ENCODE peak calls at places on chromosomes 2 and 18, in four cellular contexts. Q is aorta, M is transverse colon, Y is NB4. Z is an unnamed sample.

GRCh38 chr18:2971741-2972552 is 41.0 kb downstream of the LPIN2 start:
- DNase-seq in Q (peak; percentile 82), M (peak; percentile 59), Y (peak; percentile 77), Z (no peak)

GRCh38 chr18:55513199-55513598 is 74.8 kb downstream of the TCF4 start:
- DNase-seq in Q (no peak), M (no peak), Y (no peak), Z (no peak)

GRCh38 chr18:72181241-72181764 is 362.8 kb downstream of the CBLN2 start:
- DNase-seq in Q (no peak), M (no peak), Y (no peak), Z (no peak)

GRCh38 chr18:46302866-46303485 is 198.8 kb downstream of the HAUS1 start:
- DNase-seq in Q (no peak), M (no peak), Y (no peak), Z (no peak)

GRCh38 chr2:28429636-28430376 is 37.1 kb downstream of the FOSL2 start:
- DNase-seq in Q (peak; percentile 20), M (no peak), Y (no peak), Z (no peak)

GRCh38 chr18:13273800-13274199 is 55.2 kb downstream of the LDLRAD4 start:
- DNase-seq in Q (no peak), M (no peak), Y (no peak), Z (no peak)

GRCh38 chr2:192469612-192470011 is 274.9 kb upstream of the TMEFF2 start:
- DNase-seq in Q (no peak), M (no peak), Y (no peak), Z (no peak)

GRCh38 chr2:127060264-127060945 is 46.5 kb downstream of the BIN1 start:
- DNase-seq in Q (no peak), M (no peak), Y (no peak), Z (no peak)

GRCh38 chr2:58972737-58973136 is 731.6 kb upstream of the FANCL start:
- DNase-seq in Q (no peak), M (no peak), Y (no peak), Z (no peak)

GRCh38 chr2:136363470-136363869 is 245.5 kb upstream of the CXCR4 start:
- DNase-seq in Q (no peak), M (no peak), Y (no peak), Z (no peak)

GRCh38 chr2:239109916-239110545 is 262.1 kb downstream of the TWIST2 start:
- DNase-seq in Q (no peak), M (no peak), Y (no peak), Z (no peak)

GRCh38 chr2:30366199-30366691 is 80.8 kb upstream of the LCLAT1 start:
- DNase-seq in Q (no peak), M (no peak), Y (no peak), Z (no peak)

GRCh38 chr2:225196579-225196978 is 154.3 kb upstream of the DOCK10 start:
- DNase-seq in Q (no peak), M (no peak), Y (no peak), Z (no peak)

GRCh38 chr18:58793361-58793760 is 71.3 kb upstream of the ZNF532 start:
- DNase-seq in Q (no peak), M (no peak), Y (no peak), Z (peak; percentile 99)

GRCh38 chr2:85668009-85668856 is at the start of gene SFTPB:
- DNase-seq in Q (peak; percentile 37), M (no peak), Y (peak; percentile 52), Z (no peak)

GRCh38 chr2:104412384-104412783 is 441.5 kb upstream of the POU3F3 start:
- DNase-seq in Q (no peak), M (peak; percentile 33), Y (peak; percentile 49), Z (no peak)

GRCh38 chr2:37934591-37935513 is 9.8 kb downstream of the RMDN2 start:
- DNase-seq in Q (no peak), M (no peak), Y (no peak), Z (no peak)

GRCh38 chr2:181678033-181678586 is 2.2 kb downstream of the NEUROD1 start:
- DNase-seq in Q (peak; percentile 77), M (peak; percentile 24), Y (peak; percentile 41), Z (no peak)

GRCh38 chr2:30975156-30975555 is 163.1 kb downstream of the GALNT14 start:
- DNase-seq in Q (no peak), M (no peak), Y (no peak), Z (no peak)

GRCh38 chr18:27030403-27030802 is 154.7 kb downstream of the CHST9 start:
- DNase-seq in Q (no peak), M (no peak), Y (no peak), Z (no peak)

GRCh38 chr2:234955971-234956509 is 4.2 kb downstream of the SH3BP4 start:
- DNase-seq in Q (no peak), M (no peak), Y (no peak), Z (no peak)
- H3K4me3 ChIP-seq in Q (no peak overlapping the region), M (no peak overlapping the region), Y (no peak overlapping the region), Z (no peak overlapping the region)

DNA sequence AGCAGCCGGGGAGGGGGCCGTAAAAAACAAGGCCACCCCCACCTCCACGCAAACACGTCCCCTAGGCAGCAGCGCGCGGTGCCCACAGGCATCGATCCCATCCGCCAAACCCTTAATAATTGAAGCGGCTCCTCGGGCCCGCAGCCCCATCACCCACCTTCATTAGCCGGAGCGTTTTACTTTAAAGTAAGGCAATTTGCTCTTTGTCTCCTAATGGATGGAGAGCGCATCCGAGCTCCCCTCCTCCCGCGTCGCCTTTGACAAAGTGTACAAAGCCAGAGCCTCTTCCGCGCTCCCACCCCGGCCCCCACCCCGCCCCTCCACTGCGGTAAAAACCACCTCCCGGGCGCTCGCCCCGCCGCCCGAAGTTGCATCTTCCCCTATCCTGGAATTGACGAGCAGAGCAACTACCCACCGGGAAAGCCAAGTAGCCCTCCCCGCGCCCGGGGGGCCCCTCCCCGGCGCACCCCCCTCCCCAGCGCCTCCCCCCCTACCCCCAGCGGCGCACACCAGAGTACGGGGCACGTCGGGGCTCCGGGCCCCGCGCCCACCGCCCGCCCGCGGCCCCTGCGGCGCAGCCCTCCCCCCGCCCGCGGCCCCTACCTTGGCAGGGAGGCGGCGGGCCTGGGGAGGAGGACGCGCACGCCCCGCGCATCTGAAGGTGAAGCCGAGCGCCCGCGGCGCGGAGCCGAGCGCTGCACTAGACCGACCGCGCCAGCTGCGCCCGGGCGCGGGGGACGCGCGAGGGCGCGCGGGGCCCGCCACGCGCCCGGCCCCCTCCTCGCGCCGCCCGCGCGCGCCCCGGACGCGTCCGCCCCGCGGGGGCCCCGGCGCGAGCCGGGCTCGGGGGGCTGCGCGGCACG is at the start of gene ZNF516:
- DNase-seq in Q (peak; percentile 66), M (no peak), Y (peak; percentile 82), Z (no peak)
- H3K4me3 ChIP-seq in Q (peak within 1 kb of the TSS; percentile 97), M (peak within 1 kb of the TSS; percentile 84), Y (peak within 1 kb of the TSS; percentile 84), Z (peak within 1 kb of the TSS; percentile 83)

DNA sequence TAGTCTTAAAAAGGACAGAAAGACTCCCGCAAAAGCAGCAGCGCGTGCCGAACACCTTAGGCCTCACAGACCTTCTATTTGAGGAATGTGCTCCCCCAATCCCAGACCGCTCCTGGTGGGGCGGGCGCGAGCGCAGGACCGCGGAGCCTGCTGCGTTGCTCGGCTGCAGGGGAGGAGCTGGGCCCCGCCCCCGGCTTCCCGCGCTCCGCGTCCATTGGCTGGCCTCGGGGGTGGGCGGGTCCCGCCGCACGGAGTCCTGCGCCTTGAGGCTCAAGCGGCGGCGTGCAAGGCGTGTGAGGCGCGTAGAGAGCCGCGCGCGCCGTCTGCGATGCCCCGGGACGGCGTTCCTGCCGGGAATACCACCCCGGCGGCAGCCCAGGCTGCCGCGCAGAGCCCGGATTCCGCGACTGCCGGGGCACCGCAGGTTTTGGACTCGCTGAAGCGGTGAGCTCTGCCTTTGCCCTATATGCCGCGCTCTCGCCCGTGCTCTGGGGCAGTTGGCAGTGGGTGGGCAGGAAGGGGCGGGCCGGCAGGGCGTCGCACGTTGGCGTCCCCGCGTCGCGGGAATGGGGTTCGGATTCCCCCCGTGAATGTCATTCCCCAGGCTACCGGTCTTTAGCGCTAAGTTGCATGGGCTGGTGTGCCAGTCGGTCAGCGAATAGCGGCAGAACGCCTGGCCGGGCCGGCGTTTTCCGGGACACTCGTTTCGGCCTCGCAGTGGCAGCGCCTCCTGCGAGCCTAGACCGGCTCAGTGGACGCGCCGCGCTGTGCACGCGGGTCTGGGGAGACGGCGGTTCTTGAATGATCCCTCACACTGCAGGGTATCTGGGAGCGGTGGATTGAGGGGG is 49.6 kb upstream of the PAIP2B start:
- DNase-seq in Q (peak; percentile 92), M (peak; percentile 91), Y (peak; percentile 95), Z (peak; percentile 19)
- H3K4me3 ChIP-seq in Q (peak overlapping the region; percentile 1), M (peak overlapping the region; percentile 44), Y (peak overlapping the region; percentile 89), Z (peak overlapping the region; percentile 50)

DNA sequence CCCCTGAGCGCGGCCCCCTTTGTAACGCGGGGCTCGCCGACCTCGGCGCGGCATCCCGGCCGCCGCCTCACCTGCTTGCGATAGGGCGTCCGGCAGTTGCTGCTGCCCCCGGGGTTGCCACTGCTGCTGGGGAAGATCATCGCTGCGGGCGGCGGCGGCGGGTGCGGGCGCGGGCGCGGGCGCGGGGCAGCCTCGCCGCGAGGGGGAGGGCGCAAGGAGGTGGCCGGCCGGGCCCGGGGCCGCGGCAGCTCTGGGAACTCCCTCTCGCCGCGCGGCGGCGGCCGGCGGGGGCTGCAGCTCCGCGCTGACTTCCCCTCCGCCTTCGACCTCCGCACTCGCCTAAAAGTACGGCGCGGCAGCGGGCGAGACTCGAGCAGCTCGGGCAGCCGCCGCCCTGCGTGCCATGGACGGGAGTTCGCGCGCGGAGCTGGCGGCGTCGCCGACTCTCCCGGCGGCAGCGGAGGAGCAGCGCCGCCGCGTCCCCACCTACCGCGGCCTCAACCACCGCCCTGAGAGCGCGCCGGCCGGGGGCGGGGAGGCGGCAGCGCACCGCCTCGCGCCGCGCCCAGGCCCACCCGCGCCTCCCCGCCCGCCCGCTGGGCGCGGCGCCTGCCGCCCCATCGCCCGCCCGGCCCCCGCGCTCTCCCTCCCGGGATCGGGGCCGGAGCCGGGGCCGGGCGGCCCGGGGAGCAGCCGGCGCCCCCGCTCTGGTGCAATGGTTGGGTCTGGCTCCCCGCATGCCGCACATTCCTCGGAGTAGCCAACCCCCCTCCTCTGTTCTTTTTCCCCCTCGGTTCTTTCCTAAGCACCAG is 86.0 kb downstream of the RBMS1 start:
- DNase-seq in Q (peak; percentile 73), M (peak; percentile 46), Y (peak; percentile 79), Z (no peak)
- H3K4me3 ChIP-seq in Q (peak overlapping the region; percentile 98), M (peak overlapping the region; percentile 74), Y (peak overlapping the region; percentile 84), Z (peak overlapping the region; percentile 76)

GRCh38 chr2:109511168-109511567 is 102.6 kb downstream of the SEPTIN10 start:
- DNase-seq in Q (no peak), M (no peak), Y (no peak), Z (no peak)

GRCh38 chr2:109512076-109512475 is 101.7 kb downstream of the SEPTIN10 start:
- DNase-seq in Q (no peak), M (no peak), Y (no peak), Z (no peak)

GRCh38 chr2:109510136-109511028 is 103.4 kb downstream of the SEPTIN10 start:
- DNase-seq in Q (peak; percentile 83), M (peak; percentile 84), Y (peak; percentile 84), Z (no peak)

GRCh38 chr2:109507828-109508227 is 105.9 kb downstream of the SEPTIN10 start:
- DNase-seq in Q (no peak), M (no peak), Y (no peak), Z (no peak)

GRCh38 chr2:109507217-109507616 is 106.5 kb downstream of the SEPTIN10 start:
- DNase-seq in Q (no peak), M (no peak), Y (peak; percentile 44), Z (no peak)
- H3K4me3 ChIP-seq in Q (no peak overlapping the region), M (no peak overlapping the region), Y (no peak overlapping the region), Z (no peak overlapping the region)

DNA sequence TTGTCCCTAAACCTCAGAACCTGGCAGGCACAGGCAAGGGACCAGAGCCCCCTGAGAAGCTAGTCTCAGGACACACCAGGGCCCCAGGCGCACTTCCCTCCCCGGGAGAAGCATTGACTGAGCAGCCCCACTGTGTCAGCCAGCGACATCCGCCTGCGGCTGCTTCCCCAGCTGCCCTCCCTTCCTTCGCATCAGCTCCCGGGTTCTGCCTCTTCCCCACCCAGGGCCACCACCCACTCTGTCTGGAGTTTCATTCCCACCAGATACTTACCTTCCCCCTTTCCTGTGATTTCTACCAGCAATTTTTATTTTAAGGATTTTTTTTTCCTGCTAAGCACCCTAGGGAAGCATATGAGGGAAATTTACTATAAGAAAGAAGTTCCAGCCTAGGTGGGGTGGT is 99.2 kb downstream of the SMAD7 start:
- DNase-seq in Q (peak; percentile 88), M (no peak), Y (no peak), Z (no peak)
- H3K4me3 ChIP-seq in Q (no peak overlapping the region), M (no peak overlapping the region), Y (no peak overlapping the region), Z (no peak overlapping the region)

GRCh38 chr2:230916218-230916617 is 8.8 kb downstream of the GPR55 start:
- DNase-seq in Q (no peak), M (no peak), Y (no peak), Z (no peak)
- H3K4me3 ChIP-seq in Q (no peak overlapping the region), M (no peak overlapping the region), Y (no peak overlapping the region), Z (no peak overlapping the region)

Z was measured in BJ.